ENCODE peak calls at places on chromosome 19, in six cellular contexts. G, T, Q, C, K and W are unnamed samples. For H3K36me3, the result is how much of the 10 kb centered on the place peaks cover.

GRCh38 chr19:10718205-10719196 is 622 bp downstream of the DNM2 start:
- DNase-seq in G (peak), T (peak), Q (no peak), C (no peak), K (no peak), W (no peak)

GRCh38 chr19:17415107-17415506 is 4.7 kb upstream of the MVB12A start:
- DNase-seq in G (no peak), T (no peak), Q (no peak), C (no peak), K (no peak), W (no peak)

GRCh38 chr19:39596911-39597310 is 5.4 kb upstream of the LGALS13 start:
- DNase-seq in G (no peak), T (no peak), Q (no peak), C (no peak), K (no peak), W (no peak)

GRCh38 chr19:10655457-10656312 is 1.5 kb downstream of the ILF3 start:
- DNase-seq in G (peak), T (no peak), Q (peak), C (no peak), K (no peak), W (no peak)

GRCh38 chr19:35718345-35719041 is 690 bp downstream of the KMT2B start:
- DNase-seq in G (peak), T (peak), Q (peak), C (no peak), K (no peak), W (no peak)

GRCh38 chr19:14525729-14526128 is 3.7 kb upstream of the TECR start:
- DNase-seq in G (no peak), T (no peak), Q (no peak), C (no peak), K (no peak), W (no peak)

GRCh38 chr19:40035996-40036395 is 20.0 kb downstream of the ZNF780B start:
- DNase-seq in G (peak), T (no peak), Q (no peak), C (no peak), K (no peak), W (no peak)

GRCh38 chr19:53553159-53553558 is 15.2 kb downstream of the ZNF331 start:
- DNase-seq in G (no peak), T (no peak), Q (no peak), C (no peak), K (no peak), W (no peak)

GRCh38 chr19:2455481-2456300 is 1.1 kb downstream of the LMNB2 start:
- DNase-seq in G (no peak), T (no peak), Q (peak), C (no peak), K (no peak), W (no peak)

GRCh38 chr19:3575260-3575741 is 2.6 kb downstream of the HMG20B start:
- DNase-seq in G (no peak), T (no peak), Q (peak), C (no peak), K (no peak), W (no peak)

GRCh38 chr19:48745208-48745995 is 1.3 kb downstream of the IZUMO1 start:
- DNase-seq in G (peak), T (no peak), Q (peak), C (no peak), K (no peak), W (no peak)

GRCh38 chr19:32172761-32173160 is 172.6 kb upstream of the ZNF507 start:
- DNase-seq in G (no peak), T (no peak), Q (no peak), C (no peak), K (no peak), W (no peak)

GRCh38 chr19:48746738-48747575 is at the start of gene IZUMO1:
- DNase-seq in G (peak), T (peak), Q (peak), C (no peak), K (peak), W (peak)

GRCh38 chr19:35248310-35249145 is at the start of gene LSR:
- DNase-seq in G (no peak), T (peak), Q (peak), C (peak), K (peak), W (no peak)

GRCh38 chr19:55617426-55617825 is 6.9 kb downstream of the ZNF784 start:
- DNase-seq in G (no peak), T (no peak), Q (no peak), C (no peak), K (no peak), W (no peak)

GRCh38 chr19:55620410-55620809 is 4.0 kb downstream of the ZNF784 start:
- DNase-seq in G (no peak), T (no peak), Q (no peak), C (no peak), K (no peak), W (no peak)

GRCh38 chr19:55616395-55616875 is 7.9 kb downstream of the ZNF784 start:
- DNase-seq in G (no peak), T (no peak), Q (no peak), C (no peak), K (no peak), W (no peak)

GRCh38 chr19:55619264-55619663 is 5.1 kb downstream of the ZNF784 start:
- DNase-seq in G (no peak), T (no peak), Q (no peak), C (no peak), K (no peak), W (no peak)

DNA sequence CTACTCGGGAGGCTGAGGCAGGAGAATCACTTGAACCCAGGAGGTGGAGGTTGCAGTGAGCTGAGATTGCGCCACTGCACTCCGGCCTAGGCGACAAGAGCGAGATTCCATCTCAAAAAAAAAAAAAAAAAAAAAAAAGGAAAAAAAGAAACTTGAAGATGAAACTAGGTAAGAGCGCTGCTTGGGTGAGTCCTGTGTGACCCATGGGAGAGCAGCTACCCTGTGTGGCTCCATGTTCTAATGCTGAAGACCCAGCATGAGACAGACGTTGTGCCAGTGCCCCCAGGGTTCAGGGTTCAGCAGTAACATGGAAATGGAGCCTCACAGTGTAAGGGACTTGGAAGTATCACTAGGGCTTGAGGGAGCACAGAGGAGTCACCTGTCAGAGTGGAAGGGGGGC is 5.9 kb downstream of the ZNF784 start:
- DNase-seq in G (no peak), T (no peak), Q (no peak), C (no peak), K (no peak), W (no peak)
- H3K36me3 ChIP-seq in G (under half), T (under half), Q (under half), C (under half), K (under half), W (under half)

DNA sequence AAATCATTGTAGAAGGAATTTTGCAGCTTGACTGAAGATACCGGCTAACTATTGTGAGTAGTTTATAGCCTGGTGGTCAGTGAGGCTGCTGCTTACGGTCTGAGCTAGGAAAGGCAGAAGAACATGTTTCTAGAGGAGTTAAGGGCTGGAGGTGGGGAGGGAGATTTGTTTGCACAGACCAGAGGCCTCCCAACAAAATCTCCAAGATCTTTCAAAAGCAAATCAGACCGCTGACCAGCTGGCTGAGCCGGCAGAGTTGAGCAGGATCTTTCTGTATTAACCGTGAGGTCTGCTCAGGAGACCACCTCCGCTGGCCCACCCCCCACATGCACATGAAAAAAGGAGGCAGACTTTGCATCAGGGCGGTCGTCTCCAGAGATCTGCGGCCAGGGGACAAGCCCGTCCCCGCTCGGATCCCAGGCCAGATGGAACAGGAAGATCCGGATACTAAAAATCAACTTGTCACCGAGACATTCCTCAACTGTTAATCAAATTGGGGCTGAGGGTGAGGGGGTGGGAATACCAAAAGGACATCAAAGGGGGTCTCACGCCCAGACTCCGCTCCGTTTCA is 318.8 kb downstream of the ZNF536 start:
- DNase-seq in G (no peak), T (no peak), Q (no peak), C (no peak), K (no peak), W (no peak)
- H3K4me3 ChIP-seq in G (no peak), T (no peak), Q (no peak), C (no peak), K (no peak), W (no peak)

GRCh38 chr19:943551-944170 is 17.8 kb downstream of the ARID3A start:
- DNase-seq in G (no peak), T (no peak), Q (no peak), C (no peak), K (no peak), W (no peak)
- H3K36me3 ChIP-seq in G (under half), T (under half), Q (under half), C (under half), K (under half), W (under half)

GRCh38 chr19:37977391-37977790 is 70.4 kb downstream of the SIPA1L3 start:
- DNase-seq in G (no peak), T (peak), Q (no peak), C (no peak), K (no peak), W (no peak)

GRCh38 chr19:37977992-37978391 is 71.0 kb downstream of the SIPA1L3 start:
- DNase-seq in G (peak), T (no peak), Q (no peak), C (no peak), K (no peak), W (no peak)

GRCh38 chr19:37981785-37982475 is 74.9 kb downstream of the SIPA1L3 start:
- DNase-seq in G (peak), T (peak), Q (peak), C (no peak), K (no peak), W (no peak)

GRCh38 chr19:37980419-37980975 is 73.5 kb downstream of the SIPA1L3 start:
- DNase-seq in G (peak), T (peak), Q (no peak), C (no peak), K (peak), W (no peak)

GRCh38 chr19:37979547-37980082 is 72.6 kb downstream of the SIPA1L3 start:
- DNase-seq in G (peak), T (no peak), Q (peak), C (no peak), K (no peak), W (no peak)
- H3K4me3 ChIP-seq in G (no peak), T (no peak), Q (no peak), C (no peak), K (no peak), W (no peak)

GRCh38 chr19:41311613-41312012 is 1.6 kb downstream of the CCDC97 start:
- DNase-seq in G (peak), T (no peak), Q (no peak), C (no peak), K (no peak), W (no peak)
- H3K36me3 ChIP-seq in G (under half), T (under half), Q (under half), C (under half), K (under half), W (under half)

DNA sequence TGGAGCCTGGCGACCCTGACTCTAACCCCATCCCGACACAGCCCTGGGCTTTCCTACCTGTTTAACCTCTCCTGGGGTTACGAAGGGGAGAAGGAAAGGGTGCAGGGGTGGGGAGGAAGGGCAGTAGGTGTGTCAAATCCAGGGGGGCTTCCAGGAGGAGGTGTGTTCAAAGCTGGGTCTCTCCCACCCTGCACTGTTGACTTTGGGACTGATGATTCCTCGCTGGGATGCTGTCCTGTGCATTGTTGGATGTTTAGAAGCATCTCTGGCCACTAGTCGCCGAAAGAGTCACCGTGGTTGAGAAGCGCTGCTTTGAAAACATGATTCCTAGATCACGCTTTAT is 4.2 kb upstream of the FCER2 start:
- DNase-seq in G (no peak), T (no peak), Q (no peak), C (no peak), K (no peak), W (no peak)
- H3K4me3 ChIP-seq in G (no peak), T (no peak), Q (no peak), C (no peak), K (no peak), W (no peak)

DNA sequence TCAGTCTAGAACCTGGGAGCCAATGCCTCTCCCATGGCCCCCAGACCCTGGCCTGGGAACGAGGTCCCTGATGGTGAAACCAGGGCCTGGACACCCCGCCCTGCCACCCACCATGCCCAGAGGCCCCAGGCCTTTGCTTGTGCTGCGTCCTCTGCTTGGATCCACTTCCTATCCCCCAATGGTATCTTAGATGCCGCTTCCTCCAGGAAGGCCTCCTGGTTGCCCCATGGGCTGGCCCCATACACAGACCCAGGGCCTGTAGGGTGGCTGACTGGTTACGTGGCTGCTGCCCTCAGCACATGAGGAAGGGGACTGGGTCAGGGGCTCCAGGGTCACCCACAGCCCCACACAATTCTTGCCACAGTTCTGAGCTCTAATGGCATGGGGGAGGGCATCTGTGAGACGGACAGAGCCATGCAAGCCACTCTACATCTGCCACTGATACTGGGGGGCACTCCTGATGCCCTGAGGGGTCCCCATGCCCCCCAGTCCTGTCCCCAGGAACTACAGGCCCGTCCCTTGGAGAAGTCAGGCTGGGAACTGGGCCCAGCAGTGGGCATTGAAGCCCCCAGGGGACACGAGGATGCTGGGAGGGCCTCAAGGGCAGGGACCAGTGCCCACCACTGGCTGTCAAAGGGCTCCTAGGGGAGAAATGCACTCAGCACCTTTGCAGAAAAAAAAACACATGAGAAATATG is 5.0 kb downstream of the RPL36 start:
- DNase-seq in G (no peak), T (no peak), Q (no peak), C (no peak), K (no peak), W (no peak)
- H3K36me3 ChIP-seq in G (half or more), T (under half), Q (under half), C (half or more), K (under half), W (half or more)

GRCh38 chr19:45780146-45780447 is 2.2 kb downstream of the DMPK start:
- DNase-seq in G (no peak), T (peak), Q (no peak), C (no peak), K (no peak), W (no peak)

GRCh38 chr19:45782162-45782623 is at the start of gene DMPK:
- DNase-seq in G (no peak), T (peak), Q (no peak), C (no peak), K (no peak), W (no peak)

GRCh38 chr19:45779231-45780145 is 2.8 kb downstream of the DMPK start:
- DNase-seq in G (peak), T (peak), Q (peak), C (no peak), K (no peak), W (no peak)

GRCh38 chr19:45781282-45782161 is 768 bp downstream of the DMPK start:
- DNase-seq in G (no peak), T (peak), Q (no peak), C (no peak), K (no peak), W (no peak)

DNA sequence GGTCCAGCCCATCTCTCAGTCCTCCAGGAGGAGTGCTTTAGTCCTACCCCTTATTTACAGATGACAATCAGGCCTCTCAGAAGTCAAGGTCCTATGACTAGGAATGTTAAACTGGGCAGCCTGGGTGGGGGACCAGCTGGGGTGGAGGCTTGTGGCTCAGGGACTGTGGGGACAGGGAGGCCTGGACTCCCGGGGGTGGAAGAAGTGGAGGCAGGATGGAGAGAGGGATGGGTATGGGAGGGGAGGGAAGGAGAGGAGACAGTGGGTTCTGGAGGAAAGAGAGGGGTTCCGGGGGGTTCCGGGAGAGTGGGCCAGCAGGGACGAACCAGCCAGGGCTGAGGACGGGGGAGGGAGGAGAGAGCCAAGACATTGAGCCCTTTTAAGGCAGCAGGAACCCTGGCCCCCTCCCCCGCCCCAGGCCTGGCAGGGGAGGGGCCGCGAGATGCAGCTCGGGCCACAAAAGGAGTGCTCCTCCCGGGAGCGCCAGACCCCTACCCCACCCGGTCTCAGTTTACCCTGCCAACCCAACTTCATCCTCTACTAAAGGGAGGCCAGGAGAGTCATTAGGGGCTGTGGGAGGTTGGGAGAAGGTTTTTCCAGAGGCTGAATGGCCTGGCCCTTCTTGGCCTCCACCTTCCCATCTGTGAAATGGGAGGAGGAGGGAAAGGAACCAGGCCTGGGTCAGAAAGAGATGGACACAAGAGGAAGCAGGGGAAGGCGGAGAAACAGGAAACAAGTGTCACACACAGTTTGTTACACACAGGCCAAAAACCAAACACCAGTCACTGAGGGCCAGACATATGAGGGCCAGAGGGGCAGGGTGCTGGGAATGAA is 1.6 kb downstream of the DMPK start:
- DNase-seq in G (no peak), T (peak), Q (no peak), C (no peak), K (no peak), W (no peak)
- H3K4me3 ChIP-seq in G (peak), T (peak), Q (peak), C (no peak), K (no peak), W (peak)